ENCODE peak calls at places on chromosomes 1 and 21, in four cellular contexts. C is amygdala; S is effector memory CD8-positive, alpha-beta T cell; D is GF-D8. Z is an unnamed sample.

GRCh38 chr21:45363921-45364463 is 41.0 kb upstream of the COL18A1 start:
- DNase-seq in C (no peak), S (no peak), D (no peak), Z (no peak)

GRCh38 chr21:25837545-25838263 is 102.9 kb downstream of the GABPA start:
- DNase-seq in C (no peak), S (no peak), D (no peak), Z (no peak)

GRCh38 chr21:46128106-46128982 is 27.0 kb downstream of the FTCD start:
- DNase-seq in C (no peak), S (no peak), D (no peak), Z (peak; percentile 23)

GRCh38 chr1:18959591-18959990 is 3.1 kb upstream of the IFFO2 start:
- DNase-seq in C (no peak), S (no peak), D (no peak), Z (no peak)

GRCh38 chr1:17405898-17406759 is 33.3 kb downstream of the RCC2 start:
- DNase-seq in C (no peak), S (peak; percentile 23), D (no peak), Z (peak; percentile 10)

GRCh38 chr1:218459878-218460277 is 114.7 kb downstream of the TGFB2 start:
- DNase-seq in C (no peak), S (no peak), D (no peak), Z (no peak)

GRCh38 chr1:41411229-41411628 is 50.0 kb downstream of the FOXO6 start:
- DNase-seq in C (no peak), S (no peak), D (no peak), Z (no peak)

GRCh38 chr1:174160109-174160473 is 771 bp downstream of the RABGAP1L start:
- DNase-seq in C (no peak), S (no peak), D (no peak), Z (no peak)

GRCh38 chr1:94180650-94181049 is 56.7 kb downstream of the ARHGAP29 start:
- DNase-seq in C (no peak), S (no peak), D (no peak), Z (no peak)

GRCh38 chr1:66489146-66489545 is 44.8 kb upstream of the SGIP1 start:
- DNase-seq in C (no peak), S (no peak), D (no peak), Z (no peak)

GRCh38 chr1:7587726-7588456 is 183.2 kb upstream of the VAMP3 start:
- DNase-seq in C (no peak), S (no peak), D (no peak), Z (no peak)

GRCh38 chr1:52368383-52369172 is 2.6 kb upstream of the CC2D1B start:
- DNase-seq in C (peak; percentile 22), S (peak; percentile 36), D (no peak), Z (peak; percentile 56)

GRCh38 chr1:179924268-179924667 is 30.3 kb upstream of the CEP350 start:
- DNase-seq in C (no peak), S (no peak), D (no peak), Z (no peak)

GRCh38 chr1:228891134-228892034 is 156.1 kb downstream of the RHOU start:
- DNase-seq in C (no peak), S (no peak), D (no peak), Z (no peak)